ENCODE peak calls at places on chromosomes 16 and 17, in eight cellular contexts. One of them, this sample, is unnamed.

GRCh38 chr16:85361441-85362118 is 249.3 kb upstream of the CIBAR2 start:
- DNase-seq in colonic mucosa: peak
- DNase-seq in astrocyte: no peak
- DNase-seq in fibroblast of pulmonary artery: no peak
- DNase-seq in endothelial cell: no peak
- DNase-seq in GM23338: no peak
- DNase-seq in ascending aorta: no peak
- DNase-seq in fibroblast of the aortic adventitia: no peak
- DNase-seq in this sample: no peak

GRCh38 chr16:72985148-72985882 is 62.6 kb downstream of the ZFHX3 start:
- DNase-seq in ascending aorta: peak
- DNase-seq in fibroblast of the aortic adventitia: peak
- DNase-seq in fibroblast of pulmonary artery: peak
- DNase-seq in astrocyte: peak
- DNase-seq in colonic mucosa: no peak
- DNase-seq in GM23338: no peak
- DNase-seq in endothelial cell: no peak
- DNase-seq in this sample: no peak

GRCh38 chr17:15106540-15106939 is 158.6 kb downstream of the PMP22 start:
- DNase-seq in GM23338: no peak
- DNase-seq in ascending aorta: no peak
- DNase-seq in fibroblast of pulmonary artery: no peak
- DNase-seq in endothelial cell: no peak
- DNase-seq in fibroblast of the aortic adventitia: no peak
- DNase-seq in astrocyte: peak
- DNase-seq in colonic mucosa: no peak
- DNase-seq in this sample: no peak

GRCh38 chr16:10871157-10871991 is 5.6 kb upstream of the CIITA start:
- DNase-seq in GM23338: no peak
- DNase-seq in endothelial cell: no peak
- DNase-seq in fibroblast of pulmonary artery: peak
- DNase-seq in astrocyte: peak
- DNase-seq in ascending aorta: no peak
- DNase-seq in colonic mucosa: peak
- DNase-seq in fibroblast of the aortic adventitia: peak
- DNase-seq in this sample: no peak

GRCh38 chr17:28812980-28813377 is 29.6 kb downstream of the FAM222B start:
- DNase-seq in fibroblast of pulmonary artery: peak
- DNase-seq in GM23338: no peak
- DNase-seq in ascending aorta: no peak
- DNase-seq in fibroblast of the aortic adventitia: peak
- DNase-seq in endothelial cell: no peak
- DNase-seq in astrocyte: no peak
- DNase-seq in colonic mucosa: no peak
- DNase-seq in this sample: no peak

GRCh38 chr17:73555199-73555810 is 88.9 kb downstream of the SDK2 start:
- DNase-seq in ascending aorta: no peak
- DNase-seq in astrocyte: no peak
- DNase-seq in fibroblast of pulmonary artery: no peak
- DNase-seq in fibroblast of the aortic adventitia: no peak
- DNase-seq in endothelial cell: no peak
- DNase-seq in GM23338: no peak
- DNase-seq in colonic mucosa: no peak
- DNase-seq in this sample: no peak

GRCh38 chr17:44610871-44611270 is 45.4 kb upstream of the MEIOC start:
- DNase-seq in astrocyte: no peak
- DNase-seq in fibroblast of pulmonary artery: peak
- DNase-seq in ascending aorta: no peak
- DNase-seq in fibroblast of the aortic adventitia: peak
- DNase-seq in endothelial cell: no peak
- DNase-seq in colonic mucosa: no peak
- DNase-seq in GM23338: no peak
- DNase-seq in this sample: no peak

GRCh38 chr17:43010667-43011308 is 4.2 kb downstream of the IFI35 start:
- DNase-seq in ascending aorta: no peak
- DNase-seq in fibroblast of the aortic adventitia: no peak
- DNase-seq in colonic mucosa: peak
- DNase-seq in fibroblast of pulmonary artery: no peak
- DNase-seq in astrocyte: no peak
- DNase-seq in GM23338: no peak
- DNase-seq in endothelial cell: no peak
- DNase-seq in this sample: no peak

GRCh38 chr16:58960484-58960883 is 226.4 kb upstream of the GOT2 start:
- DNase-seq in astrocyte: no peak
- DNase-seq in GM23338: peak
- DNase-seq in fibroblast of pulmonary artery: no peak
- DNase-seq in ascending aorta: no peak
- DNase-seq in colonic mucosa: no peak
- DNase-seq in endothelial cell: no peak
- DNase-seq in fibroblast of the aortic adventitia: no peak
- DNase-seq in this sample: no peak

GRCh38 chr16:30340621-30341020 is 14.5 kb downstream of the CD2BP2 start:
- DNase-seq in fibroblast of pulmonary artery: no peak
- DNase-seq in fibroblast of the aortic adventitia: no peak
- DNase-seq in endothelial cell: no peak
- DNase-seq in ascending aorta: peak
- DNase-seq in GM23338: no peak
- DNase-seq in astrocyte: no peak
- DNase-seq in colonic mucosa: peak
- DNase-seq in this sample: no peak

GRCh38 chr16:56451753-56452689 is 667 bp downstream of the OGFOD1 start:
- DNase-seq in fibroblast of the aortic adventitia: peak
- DNase-seq in ascending aorta: peak
- DNase-seq in colonic mucosa: peak
- DNase-seq in endothelial cell: peak
- DNase-seq in GM23338: peak
- DNase-seq in fibroblast of pulmonary artery: peak
- DNase-seq in astrocyte: peak
- DNase-seq in this sample: no peak

GRCh38 chr17:72602517-72603345 is 481.9 kb downstream of the SOX9 start:
- DNase-seq in fibroblast of pulmonary artery: peak
- DNase-seq in endothelial cell: no peak
- DNase-seq in fibroblast of the aortic adventitia: peak
- DNase-seq in colonic mucosa: peak
- DNase-seq in astrocyte: peak
- DNase-seq in GM23338: peak
- DNase-seq in ascending aorta: no peak
- DNase-seq in this sample: no peak

GRCh38 chr17:47315451-47316266 is 8.1 kb upstream of the EFCAB13 start:
- DNase-seq in ascending aorta: no peak
- DNase-seq in astrocyte: peak
- DNase-seq in fibroblast of pulmonary artery: peak
- DNase-seq in endothelial cell: peak
- DNase-seq in fibroblast of the aortic adventitia: peak
- DNase-seq in GM23338: peak
- DNase-seq in colonic mucosa: peak
- DNase-seq in this sample: peak

GRCh38 chr17:69523252-69523861 is 108.9 kb downstream of the MAP2K6 start:
- DNase-seq in colonic mucosa: peak
- DNase-seq in GM23338: peak
- DNase-seq in fibroblast of pulmonary artery: peak
- DNase-seq in fibroblast of the aortic adventitia: peak
- DNase-seq in endothelial cell: peak
- DNase-seq in astrocyte: peak
- DNase-seq in ascending aorta: peak
- DNase-seq in this sample: no peak

GRCh38 chr17:83089322-83090156 is 10.1 kb downstream of the METRNL start:
- DNase-seq in astrocyte: no peak
- DNase-seq in fibroblast of the aortic adventitia: no peak
- DNase-seq in endothelial cell: no peak
- DNase-seq in GM23338: no peak
- DNase-seq in colonic mucosa: peak
- DNase-seq in ascending aorta: no peak
- DNase-seq in fibroblast of pulmonary artery: no peak
- DNase-seq in this sample: no peak
- TF ChIP-seq CTCF in astrocyte: no peak
- TF ChIP-seq CTCF in fibroblast of the aortic adventitia: no peak
- TF ChIP-seq CTCF in endothelial cell: no peak
- TF ChIP-seq CTCF in GM23338: no peak
- TF ChIP-seq CTCF in colonic mucosa: no peak
- TF ChIP-seq CTCF in ascending aorta: no peak
- TF ChIP-seq CTCF in fibroblast of pulmonary artery: no peak
- TF ChIP-seq CTCF in this sample: no peak

GRCh38 chr17:37609170-37610040 is at the start of gene SYNRG:
- DNase-seq in colonic mucosa: peak
- DNase-seq in ascending aorta: peak
- DNase-seq in endothelial cell: peak
- DNase-seq in astrocyte: peak
- DNase-seq in fibroblast of the aortic adventitia: peak
- DNase-seq in fibroblast of pulmonary artery: peak
- DNase-seq in GM23338: peak
- DNase-seq in this sample: peak
- TF ChIP-seq CTCF in colonic mucosa: peak
- TF ChIP-seq CTCF in ascending aorta: peak
- TF ChIP-seq CTCF in endothelial cell: no peak
- TF ChIP-seq CTCF in astrocyte: no peak
- TF ChIP-seq CTCF in fibroblast of the aortic adventitia: peak
- TF ChIP-seq CTCF in fibroblast of pulmonary artery: peak
- TF ChIP-seq CTCF in GM23338: peak
- TF ChIP-seq CTCF in this sample: peak

GRCh38 chr17:74748529-74749261 is at the start of gene NHERF1:
- DNase-seq in ascending aorta: peak
- DNase-seq in GM23338: peak
- DNase-seq in fibroblast of pulmonary artery: peak
- DNase-seq in endothelial cell: peak
- DNase-seq in fibroblast of the aortic adventitia: peak
- DNase-seq in colonic mucosa: peak
- DNase-seq in astrocyte: no peak
- DNase-seq in this sample: peak
- TF ChIP-seq CTCF in ascending aorta: no peak
- TF ChIP-seq CTCF in GM23338: no peak
- TF ChIP-seq CTCF in fibroblast of pulmonary artery: no peak
- TF ChIP-seq CTCF in endothelial cell: peak
- TF ChIP-seq CTCF in fibroblast of the aortic adventitia: peak
- TF ChIP-seq CTCF in colonic mucosa: no peak
- TF ChIP-seq CTCF in astrocyte: no peak
- TF ChIP-seq CTCF in this sample: no peak

DNA sequence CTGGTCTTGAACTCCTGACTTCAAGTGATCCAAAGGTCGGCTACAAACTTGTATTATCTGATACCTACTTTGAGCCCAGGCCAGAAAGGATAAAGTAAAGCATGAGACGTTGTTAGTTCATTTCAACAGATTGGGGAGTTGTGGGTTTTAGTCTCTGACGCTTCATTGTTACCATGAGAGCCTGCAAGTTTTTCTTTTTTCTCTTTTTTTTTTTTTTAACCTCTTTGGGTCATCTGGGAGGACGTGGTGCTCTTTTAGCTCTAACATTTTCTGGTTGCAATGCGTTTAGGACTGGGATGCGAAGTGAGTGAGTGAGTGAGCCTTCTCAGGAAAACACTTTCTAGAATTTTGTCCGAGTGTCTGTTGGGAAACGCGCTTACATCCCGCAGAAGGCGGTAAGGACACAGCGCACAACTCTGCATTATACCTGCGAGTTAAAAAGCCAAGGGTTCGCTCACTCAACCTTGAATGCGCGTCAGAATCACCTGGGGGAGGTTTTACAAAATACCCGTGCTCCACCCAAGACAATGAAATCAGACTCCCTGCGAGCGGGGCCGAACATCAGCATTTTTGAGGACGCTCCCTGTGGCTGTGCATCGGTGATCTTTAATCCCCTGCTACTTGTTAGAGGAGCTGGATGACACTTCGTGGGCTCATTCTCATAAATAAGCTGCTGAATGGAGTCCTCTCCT is 704 bp upstream of the RNF135 start:
- DNase-seq in fibroblast of pulmonary artery: peak
- DNase-seq in colonic mucosa: peak
- DNase-seq in GM23338: peak
- DNase-seq in fibroblast of the aortic adventitia: peak
- DNase-seq in ascending aorta: peak
- DNase-seq in endothelial cell: peak
- DNase-seq in astrocyte: peak
- DNase-seq in this sample: peak
- TF ChIP-seq CTCF in fibroblast of pulmonary artery: no peak
- TF ChIP-seq CTCF in colonic mucosa: no peak
- TF ChIP-seq CTCF in GM23338: no peak
- TF ChIP-seq CTCF in fibroblast of the aortic adventitia: peak
- TF ChIP-seq CTCF in ascending aorta: no peak
- TF ChIP-seq CTCF in endothelial cell: no peak
- TF ChIP-seq CTCF in astrocyte: no peak
- TF ChIP-seq CTCF in this sample: peak

DNA sequence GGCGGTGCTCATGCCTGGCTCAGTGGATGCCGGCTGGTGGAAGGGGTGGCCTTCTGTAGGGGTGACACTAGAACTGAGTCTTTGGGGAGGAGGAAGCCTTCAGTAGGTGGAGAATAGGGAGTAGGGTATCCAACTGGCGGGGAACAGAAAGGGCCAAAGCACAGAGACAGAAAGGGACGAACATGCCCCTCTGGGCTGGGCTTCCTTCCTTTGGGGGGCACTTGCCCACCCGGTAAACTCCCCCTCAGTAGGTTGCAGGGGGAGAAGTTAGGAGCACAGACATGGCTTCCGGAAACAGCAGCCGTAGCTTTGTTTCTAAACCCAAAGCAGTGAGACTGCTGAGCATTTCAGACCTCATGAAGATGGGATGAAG is 795 bp downstream of the ENGASE start:
- DNase-seq in ascending aorta: no peak
- DNase-seq in GM23338: peak
- DNase-seq in astrocyte: no peak
- DNase-seq in fibroblast of the aortic adventitia: peak
- DNase-seq in fibroblast of pulmonary artery: no peak
- DNase-seq in colonic mucosa: no peak
- DNase-seq in endothelial cell: no peak
- DNase-seq in this sample: no peak
- TF ChIP-seq CTCF in ascending aorta: no peak
- TF ChIP-seq CTCF in GM23338: no peak
- TF ChIP-seq CTCF in astrocyte: no peak
- TF ChIP-seq CTCF in fibroblast of the aortic adventitia: no peak
- TF ChIP-seq CTCF in fibroblast of pulmonary artery: no peak
- TF ChIP-seq CTCF in colonic mucosa: no peak
- TF ChIP-seq CTCF in endothelial cell: no peak
- TF ChIP-seq CTCF in this sample: no peak

GRCh38 chr16:67199808-67200198 is 872 bp downstream of the ELMO3 start:
- DNase-seq in astrocyte: no peak
- DNase-seq in GM23338: peak
- DNase-seq in endothelial cell: peak
- DNase-seq in fibroblast of the aortic adventitia: no peak
- DNase-seq in ascending aorta: no peak
- DNase-seq in colonic mucosa: peak
- DNase-seq in fibroblast of pulmonary artery: no peak
- DNase-seq in this sample: no peak
- TF ChIP-seq CTCF in astrocyte: no peak
- TF ChIP-seq CTCF in GM23338: peak
- TF ChIP-seq CTCF in endothelial cell: no peak
- TF ChIP-seq CTCF in fibroblast of the aortic adventitia: no peak
- TF ChIP-seq CTCF in ascending aorta: no peak
- TF ChIP-seq CTCF in colonic mucosa: no peak
- TF ChIP-seq CTCF in fibroblast of pulmonary artery: no peak
- TF ChIP-seq CTCF in this sample: no peak

DNA sequence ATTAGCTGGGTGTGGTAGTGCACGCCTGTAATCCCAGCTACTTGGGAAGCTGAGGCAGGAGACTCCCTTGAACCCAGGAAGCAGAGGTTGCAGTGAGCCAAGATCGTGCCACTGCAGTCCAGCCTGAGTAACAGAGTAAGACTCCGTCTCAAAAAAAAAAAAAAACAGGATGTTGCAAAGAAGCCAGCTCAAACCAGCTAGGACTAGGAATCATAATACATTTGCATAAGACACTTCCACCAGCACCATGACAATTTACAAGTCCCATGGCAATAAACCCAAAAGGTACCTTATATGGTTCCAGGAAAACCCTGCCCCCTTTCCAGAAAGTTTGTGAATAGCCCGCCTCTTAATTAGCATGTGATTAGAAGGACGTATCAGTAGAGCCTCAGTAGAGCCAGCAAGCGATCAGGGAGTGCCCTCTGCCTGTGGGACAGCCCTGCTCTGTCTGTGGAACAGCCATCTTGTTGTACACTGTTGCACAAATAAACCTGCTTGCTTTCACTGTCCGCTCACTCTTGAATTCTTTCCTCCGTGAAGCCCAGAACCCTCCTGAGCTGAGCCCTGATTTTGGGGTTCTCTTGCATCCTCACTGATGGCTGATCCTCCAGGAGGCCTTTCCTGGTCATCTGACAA is 14.1 kb downstream of the NUPR1 start:
- DNase-seq in GM23338: no peak
- DNase-seq in ascending aorta: no peak
- DNase-seq in astrocyte: no peak
- DNase-seq in fibroblast of the aortic adventitia: no peak
- DNase-seq in endothelial cell: no peak
- DNase-seq in colonic mucosa: no peak
- DNase-seq in fibroblast of pulmonary artery: no peak
- DNase-seq in this sample: no peak
- TF ChIP-seq CTCF in GM23338: no peak
- TF ChIP-seq CTCF in ascending aorta: no peak
- TF ChIP-seq CTCF in astrocyte: no peak
- TF ChIP-seq CTCF in fibroblast of the aortic adventitia: no peak
- TF ChIP-seq CTCF in endothelial cell: no peak
- TF ChIP-seq CTCF in colonic mucosa: no peak
- TF ChIP-seq CTCF in fibroblast of pulmonary artery: no peak
- TF ChIP-seq CTCF in this sample: no peak

This sample was measured in CD4-positive, alpha-beta T cell.